ENCODE peak calls at places on chromosomes 7 and 10, in five cellular contexts. I is A549, J is AG04449, K is AG04450, B is ovary. L is an unnamed sample.

GRCh38 chr10:79022565-79023488 is 45.9 kb upstream of the ZMIZ1 start:
- DNase-seq in I (peak), J (no peak), K (no peak), B (peak), L (no peak)

GRCh38 chr10:111482621-111483216 is 405.9 kb downstream of the ADRA2A start:
- DNase-seq in I (no peak), J (no peak), K (no peak), B (no peak), L (no peak)

GRCh38 chr10:77681839-77682238 is 44.2 kb upstream of the KCNMA1 start:
- DNase-seq in I (no peak), J (no peak), K (no peak), B (no peak), L (no peak)

GRCh38 chr7:130281227-130281626 is 11.7 kb upstream of the CPA4 start:
- DNase-seq in I (no peak), J (no peak), K (no peak), B (no peak), L (no peak)

GRCh38 chr7:142461437-142461836 is 203.6 kb upstream of the PRSS58 start:
- DNase-seq in I (no peak), J (peak), K (peak), B (no peak), L (peak)

GRCh38 chr10:70679498-70679897 is 7.2 kb downstream of the ADAMTS14 start:
- DNase-seq in I (no peak), J (peak), K (no peak), B (no peak), L (peak)

GRCh38 chr10:61047788-61048560 is 104.0 kb upstream of the RHOBTB1 start:
- DNase-seq in I (no peak), J (no peak), K (no peak), B (no peak), L (no peak)

GRCh38 chr7:17040701-17041100 is 158.9 kb upstream of the AGR3 start:
- DNase-seq in I (no peak), J (no peak), K (no peak), B (no peak), L (no peak)

GRCh38 chr10:59124187-59124586 is 52.3 kb upstream of the PHYHIPL start:
- DNase-seq in I (no peak), J (no peak), K (no peak), B (no peak), L (no peak)

GRCh38 chr10:76035010-76035727 is 603.7 kb downstream of the LRMDA start:
- DNase-seq in I (no peak), J (no peak), K (no peak), B (no peak), L (no peak)

GRCh38 chr7:1848013-1848640 is 178.1 kb downstream of the ELFN1 start:
- DNase-seq in I (no peak), J (no peak), K (no peak), B (no peak), L (no peak)

GRCh38 chr10:122565766-122566206 is 5.2 kb downstream of the DMBT1 start:
- DNase-seq in I (peak), J (peak), K (peak), B (peak), L (peak)

GRCh38 chr10:48509974-48510692 is 94.7 kb downstream of the ARHGAP22 start:
- DNase-seq in I (peak), J (no peak), K (no peak), B (no peak), L (no peak)

GRCh38 chr10:22475857-22476600 is 130.7 kb downstream of the SPAG6 start:
- DNase-seq in I (peak), J (no peak), K (no peak), B (no peak), L (no peak)

GRCh38 chr7:130758429-130759056 is 24.5 kb upstream of the KLF14 start:
- DNase-seq in I (peak), J (peak), K (peak), B (no peak), L (peak)

GRCh38 chr10:102152545-102152890 is 329 bp downstream of the NOLC1 start:
- DNase-seq in I (no peak), J (no peak), K (no peak), B (no peak), L (no peak)

GRCh38 chr7:151823783-151824182 is 53.1 kb downstream of the PRKAG2 start:
- DNase-seq in I (no peak), J (no peak), K (no peak), B (no peak), L (no peak)

GRCh38 chr10:121260383-121260782 is 337.9 kb downstream of the FGFR2 start:
- DNase-seq in I (no peak), J (no peak), K (no peak), B (no peak), L (no peak)

GRCh38 chr10:100744136-100744979 is 1.0 kb upstream of the PAX2 start:
- DNase-seq in I (peak), J (no peak), K (no peak), B (no peak), L (no peak)

GRCh38 chr10:77156406-77156879 is 481.2 kb downstream of the KCNMA1 start:
- DNase-seq in I (peak), J (no peak), K (no peak), B (no peak), L (peak)

GRCh38 chr10:21398549-21399345 is 126.7 kb downstream of the SKIDA1 start:
- DNase-seq in I (peak), J (no peak), K (no peak), B (no peak), L (no peak)

GRCh38 chr10:200405-200804 is 65.2 kb downstream of the ZMYND11 start:
- DNase-seq in I (no peak), J (no peak), K (no peak), B (no peak), L (no peak)

GRCh38 chr7:131525820-131526219 is 30.6 kb downstream of the PODXL start:
- DNase-seq in I (peak), J (no peak), K (no peak), B (no peak), L (no peak)

GRCh38 chr7:44697136-44698045 is 51.3 kb upstream of the ZMIZ2 start:
- DNase-seq in I (no peak), J (no peak), K (no peak), B (no peak), L (no peak)

GRCh38 chr7:96388620-96389383 is 66.9 kb upstream of the SLC25A13 start:
- DNase-seq in I (peak), J (peak), K (peak), B (peak), L (peak)

GRCh38 chr10:69974551-69975155 is 78.0 kb upstream of the MACROH2A2 start:
- DNase-seq in I (no peak), J (no peak), K (peak), B (no peak), L (peak)

GRCh38 chr7:121604627-121605296 is 208.7 kb upstream of the FAM3C start:
- DNase-seq in I (no peak), J (no peak), K (no peak), B (no peak), L (no peak)

GRCh38 chr10:4450981-4451501 is 375.0 kb upstream of the AKR1E2 start:
- DNase-seq in I (no peak), J (peak), K (peak), B (no peak), L (peak)

GRCh38 chr7:98211676-98212531 is 665 bp downstream of the BHLHA15 start:
- DNase-seq in I (no peak), J (no peak), K (no peak), B (peak), L (no peak)

GRCh38 chr10:8393531-8393930 is 339.0 kb downstream of the GATA3 start:
- DNase-seq in I (no peak), J (no peak), K (no peak), B (no peak), L (no peak)

GRCh38 chr7:26156454-26157365 is 4.7 kb downstream of the NFE2L3 start:
- DNase-seq in I (peak), J (peak), K (peak), B (no peak), L (peak)

GRCh38 chr7:79282882-79283602 is 170.4 kb downstream of the MAGI2 start:
- DNase-seq in I (peak), J (peak), K (peak), B (no peak), L (peak)

GRCh38 chr10:72593963-72594362 is 31.9 kb downstream of the MICU1 start:
- DNase-seq in I (no peak), J (no peak), K (no peak), B (no peak), L (no peak)

GRCh38 chr7:45601816-45602540 is 27.8 kb downstream of the ADCY1 start:
- DNase-seq in I (no peak), J (no peak), K (no peak), B (no peak), L (no peak)

GRCh38 chr7:93828260-93828659 is 62.3 kb downstream of the TFPI2 start:
- DNase-seq in I (no peak), J (no peak), K (no peak), B (no peak), L (no peak)

GRCh38 chr7:101669307-101669706 is 40.2 kb upstream of the MYL10 start:
- DNase-seq in I (peak), J (no peak), K (no peak), B (no peak), L (no peak)
- TF ChIP-seq CTCF in I (no peak), J (peak), K (peak), B (no peak), L (peak)

GRCh38 chr7:100572949-100573675 is 588 bp downstream of the SAP25 start:
- DNase-seq in I (no peak), J (no peak), K (no peak), B (no peak), L (no peak)
- H3K4me3 ChIP-seq in I (no peak), J (no peak), K (no peak), B (no peak), L (no peak)

GRCh38 chr10:93075369-93076221 is 1.9 kb downstream of the CYP26A1 start:
- DNase-seq in I (no peak), J (no peak), K (no peak), B (no peak), L (no peak)

GRCh38 chr10:93074597-93075368 is 1.1 kb downstream of the CYP26A1 start:
- DNase-seq in I (no peak), J (no peak), K (no peak), B (no peak), L (no peak)

GRCh38 chr10:93073539-93074136 is at the start of gene CYP26A1:
- DNase-seq in I (peak), J (no peak), K (no peak), B (no peak), L (no peak)

GRCh38 chr10:93072713-93073538 is 767 bp upstream of the CYP26A1 start:
- DNase-seq in I (no peak), J (no peak), K (no peak), B (no peak), L (no peak)

DNA sequence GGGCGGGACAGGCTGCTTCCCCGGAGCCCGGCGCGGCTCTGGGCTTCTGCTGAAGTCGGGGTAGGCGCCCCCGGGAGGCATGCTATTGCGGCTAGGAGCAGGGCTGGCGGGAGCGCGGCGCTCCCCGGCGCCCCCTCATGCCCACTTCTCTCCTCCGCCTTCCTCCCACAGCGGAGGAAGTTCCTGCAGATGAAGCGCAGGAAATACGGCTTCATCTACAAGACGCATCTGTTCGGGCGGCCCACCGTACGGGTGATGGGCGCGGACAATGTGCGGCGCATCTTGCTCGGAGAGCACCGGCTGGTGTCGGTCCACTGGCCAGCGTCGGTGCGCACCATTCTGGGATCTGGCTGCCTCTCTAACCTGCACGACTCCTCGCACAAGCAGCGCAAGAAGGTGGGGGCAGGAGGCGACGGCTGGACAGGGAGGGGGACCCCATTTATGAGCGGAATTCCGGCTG is 474 bp downstream of the CYP26A1 start:
- DNase-seq in I (peak), J (no peak), K (no peak), B (no peak), L (no peak)
- TF ChIP-seq CTCF in I (peak), J (no peak), K (no peak), B (no peak), L (peak)

GRCh38 chr7:31335161-31335888 is 5.2 kb downstream of the NEUROD6 start:
- DNase-seq in I (no peak), J (no peak), K (no peak), B (no peak), L (no peak)

GRCh38 chr7:31333301-31333700 is 7.2 kb downstream of the NEUROD6 start:
- DNase-seq in I (no peak), J (no peak), K (no peak), B (no peak), L (no peak)

GRCh38 chr7:31340603-31341002 is at the start of gene NEUROD6:
- DNase-seq in I (no peak), J (no peak), K (no peak), B (no peak), L (no peak)

GRCh38 chr7:31336202-31337035 is 4.1 kb downstream of the NEUROD6 start:
- DNase-seq in I (no peak), J (no peak), K (no peak), B (no peak), L (no peak)

GRCh38 chr7:31335889-31336201 is 4.7 kb downstream of the NEUROD6 start:
- DNase-seq in I (no peak), J (no peak), K (no peak), B (no peak), L (no peak)
- H3K4me3 ChIP-seq in I (no peak), J (no peak), K (no peak), B (no peak), L (no peak)

GRCh38 chr7:134694299-134694698 is 47.6 kb downstream of the BPGM start:
- DNase-seq in I (peak), J (no peak), K (no peak), B (no peak), L (no peak)
- TF ChIP-seq CTCF in I (peak), J (peak), K (peak), B (no peak), L (peak)